ENCODE peak calls at places on chromosomes 2 and 18, in five cellular contexts. Q, L, C, E and A are unnamed samples.

GRCh38 chr2:239201531-239201876 is 199.3 kb downstream of the HDAC4 start:
- DNase-seq in Q (no peak), L (no peak), C (no peak), E (no peak), A (no peak)

GRCh38 chr2:142131016-142131714 is at the start of gene LRP1B:
- DNase-seq in Q (peak; percentile 73), L (peak; percentile 7), C (peak; percentile 23), E (no peak), A (peak; percentile 53)

GRCh38 chr2:8496617-8497016 is 185.2 kb upstream of the ID2 start:
- DNase-seq in Q (no peak), L (no peak), C (no peak), E (no peak), A (no peak)

GRCh38 chr2:173652731-173653426 is 298.2 kb downstream of the CDCA7 start:
- DNase-seq in Q (peak; percentile 92), L (peak; percentile 96), C (peak; percentile 87), E (peak; percentile 99), A (no peak)

GRCh38 chr2:152648336-152648735 is 68.9 kb downstream of the PRPF40A start:
- DNase-seq in Q (peak; percentile 16), L (peak; percentile 32), C (no peak), E (peak; percentile 34), A (no peak)

GRCh38 chr18:9055626-9056025 is 46.9 kb upstream of the NDUFV2 start:
- DNase-seq in Q (no peak), L (no peak), C (no peak), E (no peak), A (no peak)

GRCh38 chr18:12744103-12744502 is 41.3 kb downstream of the PSMG2 start:
- DNase-seq in Q (peak; percentile 71), L (peak; percentile 84), C (peak; percentile 53), E (peak; percentile 92), A (no peak)

GRCh38 chr2:47277987-47278386 is 122.9 kb upstream of the STPG4 start:
- DNase-seq in Q (no peak), L (no peak), C (no peak), E (no peak), A (no peak)

GRCh38 chr2:234241656-234242445 is 191.3 kb downstream of the SPP2 start:
- DNase-seq in Q (peak; percentile 65), L (peak; percentile 77), C (no peak), E (peak; percentile 96), A (no peak)

GRCh38 chr2:127173073-127173472 is 47.0 kb downstream of the CYP27C1 start:
- DNase-seq in Q (peak; percentile 57), L (peak; percentile 98), C (peak; percentile 33), E (peak; percentile 24), A (no peak)

GRCh38 chr18:62282188-62282629 is 42.9 kb upstream of the TNFRSF11A start:
- DNase-seq in Q (no peak), L (peak; percentile 84), C (no peak), E (peak; percentile 58), A (no peak)

GRCh38 chr18:78641689-78642231 is 337.9 kb upstream of the SALL3 start:
- DNase-seq in Q (no peak), L (no peak), C (no peak), E (no peak), A (no peak)

GRCh38 chr18:35155403-35156117 is 85.3 kb upstream of the ZNF397 start:
- DNase-seq in Q (no peak), L (peak; percentile 15), C (no peak), E (no peak), A (no peak)

GRCh38 chr18:43571078-43571689 is 293.9 kb upstream of the SYT4 start:
- DNase-seq in Q (peak; percentile 56), L (peak; percentile 47), C (peak; percentile 67), E (peak; percentile 59), A (no peak)

GRCh38 chr18:11246883-11247282 is 97.5 kb upstream of the PIEZO2 start:
- DNase-seq in Q (no peak), L (no peak), C (no peak), E (no peak), A (no peak)

GRCh38 chr18:12394428-12394827 is 13.3 kb upstream of the PRELID3A start:
- DNase-seq in Q (peak; percentile 29), L (no peak), C (no peak), E (no peak), A (peak; percentile 62)

GRCh38 chr2:121471571-121472464 is 58.9 kb upstream of the RNU4ATAC start:
- DNase-seq in Q (no peak), L (peak; percentile 79), C (no peak), E (no peak), A (no peak)

GRCh38 chr2:32355976-32356734 is 668 bp upstream of the BIRC6 start:
- DNase-seq in Q (no peak), L (no peak), C (no peak), E (peak; percentile 43), A (no peak)

GRCh38 chr2:67290451-67290991 is 106.6 kb upstream of the ETAA1 start:
- DNase-seq in Q (peak; percentile 64), L (peak; percentile 93), C (no peak), E (peak; percentile 98), A (no peak)

GRCh38 chr2:188813315-188813714 is 160.9 kb upstream of the COL3A1 start:
- DNase-seq in Q (no peak), L (peak; percentile 82), C (no peak), E (peak; percentile 34), A (no peak)

GRCh38 chr2:216341151-216341550 is 31.1 kb downstream of the MARCHF4 start:
- DNase-seq in Q (no peak), L (peak; percentile 71), C (no peak), E (no peak), A (no peak)

GRCh38 chr2:106160786-106161261 is 33.3 kb downstream of the UXS1 start:
- DNase-seq in Q (no peak), L (no peak), C (no peak), E (no peak), A (no peak)

GRCh38 chr18:63236990-63237389 is 82.6 kb downstream of the BCL2 start:
- DNase-seq in Q (no peak), L (no peak), C (no peak), E (no peak), A (no peak)

GRCh38 chr18:24426398-24427294 is at the start of gene IMPACT:
- DNase-seq in Q (peak; percentile 77), L (peak; percentile 72), C (peak; percentile 94), E (peak; percentile 82), A (peak; percentile 93)

GRCh38 chr2:232345251-232345650 is 33.3 kb upstream of the ALPP start:
- DNase-seq in Q (no peak), L (no peak), C (no peak), E (no peak), A (no peak)

GRCh38 chr2:122203523-122203922 is 448.1 kb downstream of the TSN start:
- DNase-seq in Q (no peak), L (peak; percentile 46), C (peak; percentile 37), E (peak; percentile 82), A (no peak)

GRCh38 chr2:18311413-18311812 is 249.0 kb downstream of the RDH14 start:
- DNase-seq in Q (peak; percentile 73), L (peak; percentile 64), C (peak; percentile 31), E (peak; percentile 73), A (no peak)

GRCh38 chr2:11738589-11739436 is 7.6 kb upstream of the LPIN1 start:
- DNase-seq in Q (peak; percentile 94), L (peak; percentile 87), C (peak; percentile 77), E (peak; percentile 71), A (peak; percentile 76)
- H2AFZ ChIP-seq in Q (no peak overlapping the region), L (peak overlapping the region; percentile 80), C (no peak overlapping the region), E (peak overlapping the region; percentile 51), A (no peak overlapping the region)

DNA sequence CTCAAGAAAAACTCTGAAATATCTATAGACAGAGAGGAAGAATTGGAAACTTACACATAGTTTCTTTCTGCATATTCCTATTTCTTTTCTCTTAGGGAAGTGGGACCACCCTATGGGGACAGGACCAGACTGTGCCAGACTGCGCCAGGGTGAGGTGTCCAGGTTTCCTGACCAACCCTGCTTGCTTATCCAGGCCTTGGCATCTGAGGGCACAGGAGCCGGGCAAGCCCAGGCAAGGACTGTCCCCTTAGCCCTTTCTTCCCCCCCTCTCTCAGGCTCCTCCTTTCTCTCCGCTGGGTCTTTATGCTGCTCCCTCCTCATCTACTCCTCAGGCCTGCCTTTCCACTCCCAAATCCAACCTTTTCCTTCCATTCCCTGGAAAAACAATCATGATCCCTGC is 27.1 kb downstream of the MAIP1 start:
- DNase-seq in Q (no peak), L (no peak), C (no peak), E (no peak), A (no peak)
- H2AFZ ChIP-seq in Q (no peak overlapping the region), L (no peak overlapping the region), C (no peak overlapping the region), E (no peak overlapping the region), A (no peak overlapping the region)

DNA sequence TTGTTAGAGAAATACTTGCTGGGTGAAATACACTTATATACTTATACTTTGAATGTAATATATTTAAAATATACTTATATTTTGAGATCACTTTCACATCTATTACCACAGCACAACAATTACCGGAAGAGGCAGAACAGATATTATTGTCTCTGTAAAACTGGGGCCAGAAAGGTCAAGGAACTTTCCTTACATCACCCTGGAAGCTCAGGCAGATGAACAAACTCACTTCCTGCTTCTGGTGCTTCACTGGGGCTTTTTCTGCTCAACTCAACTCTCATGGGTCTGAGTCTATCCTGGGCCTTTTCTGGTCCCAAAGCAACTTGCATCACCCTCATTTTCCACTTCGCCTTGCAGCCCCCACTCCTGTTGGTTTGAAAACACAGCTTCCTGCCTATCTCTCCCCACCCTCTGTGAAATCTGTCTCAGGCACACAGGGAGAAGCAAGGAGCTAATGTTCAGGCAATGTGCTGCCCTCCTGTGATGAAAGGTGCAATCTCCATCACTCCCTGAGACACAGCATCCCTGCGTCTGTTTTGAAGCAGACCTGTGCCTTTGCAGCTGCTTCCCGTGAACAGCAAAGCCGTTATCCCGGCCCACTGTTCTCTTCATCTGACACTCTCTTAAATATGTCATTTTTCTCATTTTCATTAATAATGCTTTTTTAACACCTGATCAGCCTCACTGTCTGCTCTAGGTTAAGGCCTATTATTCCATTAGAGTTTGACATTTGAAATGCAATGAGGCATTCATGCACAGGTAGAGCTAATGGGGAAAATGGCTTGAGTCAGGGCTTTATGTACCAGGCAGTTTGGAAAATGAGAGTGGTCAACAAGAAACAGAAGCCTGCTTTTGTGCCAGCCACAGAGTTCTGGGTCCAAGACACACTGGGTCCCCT is 251.9 kb upstream of the CHAC2 start:
- DNase-seq in Q (no peak), L (peak; percentile 20), C (no peak), E (peak; percentile 41), A (peak; percentile 48)
- H2AFZ ChIP-seq in Q (no peak overlapping the region), L (peak overlapping the region; percentile 59), C (no peak overlapping the region), E (peak overlapping the region; percentile 39), A (no peak overlapping the region)

GRCh38 chr18:52670903-52671302 is 330.9 kb downstream of the DCC start:
- DNase-seq in Q (no peak), L (peak; percentile 5), C (peak; percentile 55), E (peak; percentile 26), A (no peak)
- H2AFZ ChIP-seq in Q (no peak overlapping the region), L (no peak overlapping the region), C (no peak overlapping the region), E (no peak overlapping the region), A (no peak overlapping the region)